ENCODE peak calls at places on chromosomes 13 and 19, in ten cellular contexts. D, T, H, L, I, O, Z, F, E and X are unnamed samples.
A peak's percentile ranks its signal among the peaks of the same experiment; 100 is the strongest.

GRCh38 chr19:43504426-43505185 is at the start of gene PHLDB3:
- DNase-seq in F (peak; percentile 50), L (peak; percentile 49), Z (no peak), I (peak; percentile 6), D (peak; percentile 2), E (no peak), T (peak; percentile 90), O (peak; percentile 60), H (peak; percentile 38), X (peak; percentile 57)

GRCh38 chr19:18610556-18611326 is 1.9 kb upstream of the TMEM59L start:
- DNase-seq in F (no peak), E (peak; percentile 66), Z (no peak), T (no peak), D (no peak), I (no peak), O (no peak), L (no peak), H (peak; percentile 85), X (no peak)

GRCh38 chr19:56725829-56726424 is 54.4 kb upstream of the ZNF835 start:
- DNase-seq in Z (no peak), L (no peak), H (no peak), F (no peak), D (no peak), O (no peak), T (no peak), I (no peak), E (no peak), X (no peak)

GRCh38 chr13:47455581-47455980 is 545.5 kb downstream of the SUCLA2 start:
- DNase-seq in D (no peak), F (no peak), L (no peak), Z (no peak), E (no peak), H (no peak), I (no peak), O (no peak), T (no peak), X (no peak)

GRCh38 chr13:40330950-40331349 is 335.5 kb downstream of the FOXO1 start:
- DNase-seq in F (no peak), D (no peak), H (no peak), I (no peak), E (no peak), T (no peak), L (no peak), Z (no peak), O (no peak), X (no peak)

GRCh38 chr13:79404985-79405384 is 1.1 kb downstream of the RBM26 start:
- DNase-seq in H (no peak), E (no peak), O (no peak), I (peak; percentile 31), Z (no peak), T (no peak), F (no peak), L (no peak), D (no peak), X (no peak)

GRCh38 chr13:62320129-62320724 is 904.6 kb upstream of the PCDH20 start:
- DNase-seq in E (no peak), I (peak; percentile 58), H (peak; percentile 22), F (no peak), O (no peak), L (no peak), D (peak; percentile 10), Z (no peak), T (no peak), X (no peak)

GRCh38 chr19:35596366-35596999 is 10.5 kb downstream of the PMIS2 start:
- DNase-seq in T (no peak), Z (no peak), L (peak; percentile 41), O (no peak), H (peak; percentile 44), D (no peak), E (no peak), F (no peak), I (no peak), X (no peak)

GRCh38 chr19:2315818-2316353 is 7.9 kb upstream of the LINGO3 start:
- DNase-seq in O (peak; percentile 71), I (peak; percentile 48), T (peak; percentile 93), L (peak; percentile 43), H (peak; percentile 55), F (peak; percentile 65), D (peak; percentile 94), E (peak; percentile 86), Z (no peak), X (no peak)

GRCh38 chr19:31205887-31206518 is 143.2 kb downstream of the TSHZ3 start:
- DNase-seq in E (no peak), L (no peak), D (no peak), F (no peak), O (no peak), T (no peak), Z (no peak), I (no peak), H (no peak), X (no peak)

GRCh38 chr13:36981156-36981743 is 17.9 kb downstream of the ALG5 start:
- DNase-seq in I (peak; percentile 75), F (no peak), T (no peak), L (peak; percentile 9), E (no peak), H (peak; percentile 45), D (no peak), O (no peak), Z (no peak), X (no peak)

GRCh38 chr13:51635137-51635878 is 51.0 kb downstream of the WDFY2 start:
- DNase-seq in I (no peak), F (no peak), Z (no peak), L (no peak), H (no peak), O (no peak), E (no peak), T (no peak), D (peak; percentile 18), X (no peak)
- H3K4me3 ChIP-seq in I (no peak overlapping the region), F (no peak overlapping the region), Z (no peak overlapping the region), L (no peak overlapping the region), H (no peak overlapping the region), O (no peak overlapping the region), E (no peak overlapping the region), T (no peak overlapping the region), D (no peak overlapping the region), X (no peak overlapping the region)

GRCh38 chr19:55479451-55480230 is 3.2 kb downstream of the ZNF628 start:
- DNase-seq in O (no peak), T (no peak), I (no peak), L (no peak), F (no peak), H (no peak), E (no peak), D (no peak), Z (no peak), X (no peak)
- H3K27ac ChIP-seq in O (no peak overlapping the region), T (no peak overlapping the region), I (no peak overlapping the region), L (no peak overlapping the region), F (no peak overlapping the region), H (no peak overlapping the region), E (no peak overlapping the region), D (no peak overlapping the region), Z (no peak overlapping the region), X (no peak overlapping the region)

DNA sequence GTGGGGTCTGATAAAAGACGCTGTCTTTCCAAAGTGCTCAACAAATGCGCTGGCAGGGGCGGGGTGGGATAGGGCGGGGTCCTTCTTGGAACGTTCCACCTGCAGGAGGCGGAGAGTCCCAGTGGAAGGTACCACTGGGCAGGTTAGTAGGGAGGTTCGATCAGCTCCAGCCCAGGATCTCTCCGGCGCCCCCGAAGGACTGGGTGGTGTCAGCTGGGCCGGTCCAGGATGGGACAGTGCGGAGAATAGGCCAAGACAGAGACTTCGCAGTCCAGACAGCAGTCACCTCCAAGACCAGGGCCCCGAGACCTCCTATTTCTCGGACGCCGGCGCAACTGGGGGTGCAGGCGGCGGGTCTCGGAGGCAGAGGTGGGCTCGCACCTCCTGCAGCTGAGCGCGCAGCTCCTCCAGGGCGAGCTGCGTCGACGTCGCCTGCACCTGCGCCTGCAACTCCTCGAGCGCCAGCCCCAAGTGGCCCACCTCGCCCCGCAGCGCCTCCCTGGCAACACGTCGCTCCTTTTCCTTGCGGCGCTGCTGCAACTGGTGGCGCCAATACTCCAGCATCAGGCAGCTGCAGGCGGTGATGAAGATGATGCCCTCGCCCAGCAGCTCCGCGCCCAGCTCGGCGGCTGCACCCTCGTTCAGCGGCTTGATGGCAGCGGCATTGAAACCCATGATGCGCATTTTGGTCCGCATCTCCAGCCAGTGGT is 21.6 kb downstream of the VASP start:
- DNase-seq in T (no peak), F (peak; percentile 70), I (no peak), D (no peak), E (peak; percentile 88), O (peak; percentile 77), L (peak; percentile 85), H (no peak), Z (no peak), X (peak; percentile 69)
- TF ChIP-seq POLR2AphosphoS5 in T (peak; percentile 76), F (no peak), I (peak; percentile 75), D (peak; percentile 15), E (peak; percentile 69), O (no peak), L (peak; percentile 34), H (no peak), Z (no peak), X (no peak)

GRCh38 chr19:10428996-10429381 is 8.7 kb downstream of the PDE4A start:
- DNase-seq in D (no peak), H (no peak), O (no peak), E (no peak), T (no peak), F (no peak), L (no peak), Z (no peak), I (no peak), X (no peak)

GRCh38 chr19:10431254-10431942 is 11.1 kb downstream of the PDE4A start:
- DNase-seq in T (no peak), I (no peak), F (peak; percentile 44), E (peak; percentile 65), H (no peak), O (peak; percentile 61), Z (no peak), D (no peak), L (peak; percentile 50), X (no peak)

GRCh38 chr19:10432736-10433130 is 12.4 kb downstream of the PDE4A start:
- DNase-seq in I (no peak), Z (no peak), F (peak; percentile 64), T (no peak), O (no peak), E (no peak), D (no peak), H (no peak), L (no peak), X (no peak)

GRCh38 chr19:10431943-10432735 is 11.8 kb downstream of the PDE4A start:
- DNase-seq in L (peak; percentile 87), D (no peak), I (no peak), Z (peak; percentile 88), E (peak; percentile 63), H (no peak), F (peak; percentile 78), T (peak; percentile 92), O (peak; percentile 86), X (no peak)

DNA sequence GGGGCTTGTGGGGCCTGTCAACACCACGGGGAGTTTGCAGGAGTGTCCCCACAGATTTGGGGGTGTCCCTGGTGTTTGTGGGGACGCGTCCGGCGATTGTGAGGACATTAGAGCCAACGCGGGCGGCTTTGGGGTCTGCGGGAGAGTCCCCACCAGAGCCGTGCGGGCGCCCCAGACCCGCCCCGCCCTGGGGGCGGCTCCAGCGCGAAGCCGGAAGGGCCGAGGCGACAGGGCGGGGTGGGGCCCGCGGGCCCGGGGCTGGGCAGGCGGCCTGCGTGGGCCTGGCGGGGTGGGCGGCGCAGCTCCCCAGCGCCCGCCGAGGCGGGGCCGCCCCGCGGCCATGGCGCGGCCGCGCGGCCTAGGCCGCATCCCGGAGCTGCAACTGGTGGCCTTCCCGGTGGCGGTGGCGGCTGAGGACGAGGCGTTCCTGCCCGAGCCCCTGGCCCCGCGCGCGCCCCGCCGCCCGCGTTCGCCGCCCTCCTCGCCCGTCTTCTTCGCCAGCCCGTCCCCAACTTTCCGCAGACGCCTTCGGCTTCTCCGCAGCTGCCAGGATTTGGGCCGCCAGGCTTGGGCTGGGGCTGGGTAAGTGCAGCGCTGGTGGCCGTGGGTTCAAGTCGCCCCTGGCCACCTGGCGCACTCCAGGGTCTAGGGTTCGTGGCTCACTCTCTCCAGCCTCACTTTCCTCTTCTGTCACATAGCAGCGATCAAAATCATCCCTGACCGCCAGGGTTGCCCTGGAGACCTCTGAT is 10.3 kb downstream of the PDE4A start:
- DNase-seq in F (peak; percentile 77), E (peak; percentile 61), H (no peak), L (peak; percentile 88), I (no peak), O (peak; percentile 77), D (no peak), T (peak; percentile 85), Z (no peak), X (no peak)
- H3K4me3 ChIP-seq in F (peak overlapping the region; percentile 70), E (no peak overlapping the region), H (peak overlapping the region; percentile 68), L (peak overlapping the region; percentile 64), I (peak overlapping the region; percentile 28), O (peak overlapping the region; percentile 64), D (no peak overlapping the region), T (peak overlapping the region; percentile 46), Z (peak overlapping the region; percentile 62), X (peak overlapping the region; percentile 61)